ENCODE peak calls at places on chromosomes 4 and X, in four cellular contexts. One of them, this sample, is unnamed.

GRCh38 chrX:40539214-40540142 is 41.3 kb upstream of the ATP6AP2 start:
- DNase-seq in GM23338: peak; percentile 71
- DNase-seq in GM23248: peak; percentile 84
- DNase-seq in HCT116: no peak
- DNase-seq in this sample: peak; percentile 1

GRCh38 chr4:26226978-26227377 is 93.8 kb upstream of the RBPJ start:
- DNase-seq in GM23338: no peak
- DNase-seq in GM23248: no peak
- DNase-seq in HCT116: no peak
- DNase-seq in this sample: no peak

GRCh38 chr4:82753725-82754410 is 44.7 kb downstream of the SCD5 start:
- DNase-seq in GM23338: no peak
- DNase-seq in GM23248: peak; percentile 60
- DNase-seq in HCT116: no peak
- DNase-seq in this sample: no peak

GRCh38 chr4:17400696-17401095 is 111.2 kb downstream of the QDPR start:
- DNase-seq in GM23338: no peak
- DNase-seq in GM23248: peak; percentile 52
- DNase-seq in HCT116: no peak
- DNase-seq in this sample: no peak

GRCh38 chrX:23752740-23753435 is 9.8 kb upstream of the ACOT9 start:
- DNase-seq in GM23338: no peak
- DNase-seq in GM23248: peak; percentile 83
- DNase-seq in HCT116: no peak
- DNase-seq in this sample: no peak

GRCh38 chrX:104806346-104806745 is 240.3 kb downstream of the IL1RAPL2 start:
- DNase-seq in GM23338: no peak
- DNase-seq in GM23248: no peak
- DNase-seq in HCT116: no peak
- DNase-seq in this sample: no peak

GRCh38 chr4:5110901-5111300 is 59.6 kb downstream of the STK32B start:
- DNase-seq in GM23338: no peak
- DNase-seq in GM23248: no peak
- DNase-seq in HCT116: no peak
- DNase-seq in this sample: no peak

GRCh38 chrX:23756165-23756564 is 13.1 kb upstream of the ACOT9 start:
- DNase-seq in GM23338: peak; percentile 67
- DNase-seq in GM23248: peak; percentile 64
- DNase-seq in HCT116: no peak
- DNase-seq in this sample: peak; percentile 73

GRCh38 chrX:30373479-30373878 is 64.3 kb upstream of the NR0B1 start:
- DNase-seq in GM23338: no peak
- DNase-seq in GM23248: no peak
- DNase-seq in HCT116: no peak
- DNase-seq in this sample: no peak

GRCh38 chrX:30612250-30612655 is 34.7 kb upstream of the TASL start:
- DNase-seq in GM23338: no peak
- DNase-seq in GM23248: no peak
- DNase-seq in HCT116: no peak
- DNase-seq in this sample: no peak

GRCh38 chr4:70559216-70559830 is 32.7 kb upstream of the AMBN start:
- DNase-seq in GM23338: peak; percentile 74
- DNase-seq in GM23248: peak; percentile 60
- DNase-seq in HCT116: peak; percentile 35
- DNase-seq in this sample: peak; percentile 55

GRCh38 chr4:14524236-14524635 is 478.0 kb upstream of the CPEB2 start:
- DNase-seq in GM23338: no peak
- DNase-seq in GM23248: no peak
- DNase-seq in HCT116: no peak
- DNase-seq in this sample: no peak

GRCh38 chr4:118076958-118077766 is 42.9 kb downstream of the NDST3 start:
- DNase-seq in GM23338: peak; percentile 87
- DNase-seq in GM23248: peak; percentile 57
- DNase-seq in HCT116: peak; percentile 32
- DNase-seq in this sample: peak; percentile 41

GRCh38 chrX:53795583-53795982 is 109.1 kb upstream of the HUWE1 start:
- DNase-seq in GM23338: peak; percentile 70
- DNase-seq in GM23248: peak; percentile 10
- DNase-seq in HCT116: no peak
- DNase-seq in this sample: no peak

GRCh38 chrX:14501312-14501711 is 28.0 kb upstream of the GLRA2 start:
- DNase-seq in GM23338: no peak
- DNase-seq in GM23248: no peak
- DNase-seq in HCT116: no peak
- DNase-seq in this sample: no peak

GRCh38 chr4:153785830-153786721 is 2.8 kb downstream of the SFRP2 start:
- DNase-seq in GM23338: peak; percentile 70
- DNase-seq in GM23248: peak; percentile 65
- DNase-seq in HCT116: peak; percentile 26
- DNase-seq in this sample: peak; percentile 28

GRCh38 chr4:42627887-42628646 is 28.8 kb downstream of the ATP8A1 start:
- DNase-seq in GM23338: peak; percentile 12
- DNase-seq in GM23248: no peak
- DNase-seq in HCT116: no peak
- DNase-seq in this sample: peak; percentile 81

GRCh38 chr4:10897076-10897475 is 212.5 kb upstream of the CLNK start:
- DNase-seq in GM23338: no peak
- DNase-seq in GM23248: no peak
- DNase-seq in HCT116: no peak
- DNase-seq in this sample: no peak

GRCh38 chr4:112510468-112511293 is 5.3 kb downstream of the NEUROG2 start:
- DNase-seq in GM23338: peak; percentile 68
- DNase-seq in GM23248: no peak
- DNase-seq in HCT116: no peak
- DNase-seq in this sample: no peak

GRCh38 chr4:833731-834367 is 7.9 kb upstream of the CPLX1 start:
- DNase-seq in GM23338: no peak
- DNase-seq in GM23248: no peak
- DNase-seq in HCT116: no peak
- DNase-seq in this sample: no peak

GRCh38 chr4:28010543-28011235 is 1150.0 kb downstream of the STIM2 start:
- DNase-seq in GM23338: no peak
- DNase-seq in GM23248: peak; percentile 7
- DNase-seq in HCT116: no peak
- DNase-seq in this sample: no peak

GRCh38 chr4:6884341-6884870 is 25.2 kb upstream of the TBC1D14 start:
- DNase-seq in GM23338: peak; percentile 66
- DNase-seq in GM23248: no peak
- DNase-seq in HCT116: no peak
- DNase-seq in this sample: no peak

GRCh38 chr4:154954117-154954516 is 173.0 kb downstream of the RBM46 start:
- DNase-seq in GM23338: no peak
- DNase-seq in GM23248: no peak
- DNase-seq in HCT116: no peak
- DNase-seq in this sample: no peak

GRCh38 chrX:39998636-39999406 is 98.9 kb downstream of the BCOR start:
- DNase-seq in GM23338: no peak
- DNase-seq in GM23248: no peak
- DNase-seq in HCT116: no peak
- DNase-seq in this sample: no peak

GRCh38 chr4:169823685-169824084 is 65.9 kb upstream of the HPF1 start:
- DNase-seq in GM23338: peak; percentile 83
- DNase-seq in GM23248: peak; percentile 70
- DNase-seq in HCT116: no peak
- DNase-seq in this sample: peak; percentile 5

GRCh38 chrX:6227445-6227820 is 1.2 kb downstream of the NLGN4X start:
- DNase-seq in GM23338: peak; percentile 11
- DNase-seq in GM23248: no peak
- DNase-seq in HCT116: no peak
- DNase-seq in this sample: no peak

GRCh38 chrX:45769919-45770582 is 569.4 kb upstream of the DIPK2B start:
- DNase-seq in GM23338: no peak
- DNase-seq in GM23248: peak; percentile 89
- DNase-seq in HCT116: no peak
- DNase-seq in this sample: no peak

GRCh38 chr4:176575141-176575731 is 217.5 kb downstream of the VEGFC start:
- DNase-seq in GM23338: no peak
- DNase-seq in GM23248: peak; percentile 26
- DNase-seq in HCT116: no peak
- DNase-seq in this sample: no peak

GRCh38 chr4:6231663-6232165 is 31.4 kb upstream of the JAKMIP1 start:
- DNase-seq in GM23338: no peak
- DNase-seq in GM23248: no peak
- DNase-seq in HCT116: no peak
- DNase-seq in this sample: no peak

GRCh38 chrX:108001218-108001814 is 19.1 kb upstream of the TEX13B start:
- DNase-seq in GM23338: peak; percentile 68
- DNase-seq in GM23248: peak; percentile 38
- DNase-seq in HCT116: peak; percentile 21
- DNase-seq in this sample: peak; percentile 53

GRCh38 chrX:112638691-112639090 is 41.0 kb downstream of the LHFPL1 start:
- DNase-seq in GM23338: no peak
- DNase-seq in GM23248: no peak
- DNase-seq in HCT116: no peak
- DNase-seq in this sample: no peak

GRCh38 chr4:188779586-188779985 is 640.3 kb downstream of the TRIML1 start:
- DNase-seq in GM23338: no peak
- DNase-seq in GM23248: peak; percentile 28
- DNase-seq in HCT116: no peak
- DNase-seq in this sample: no peak

GRCh38 chr4:127783026-127783769 is 1.1 kb downstream of the HSPA4L start:
- DNase-seq in GM23338: peak; percentile 69
- DNase-seq in GM23248: peak; percentile 66
- DNase-seq in HCT116: peak; percentile 24
- DNase-seq in this sample: no peak

GRCh38 chrX:21847342-21847741 is 7.9 kb downstream of the MBTPS2 start:
- DNase-seq in GM23338: no peak
- DNase-seq in GM23248: no peak
- DNase-seq in HCT116: no peak
- DNase-seq in this sample: no peak

GRCh38 chr4:88244821-88245579 is 39.4 kb downstream of the PPM1K start:
- DNase-seq in GM23338: peak; percentile 20
- DNase-seq in GM23248: no peak
- DNase-seq in HCT116: no peak
- DNase-seq in this sample: peak; percentile 41

GRCh38 chr4:41013746-41014145 is 200.6 kb downstream of the APBB2 start:
- DNase-seq in GM23338: peak; percentile 53
- DNase-seq in GM23248: no peak
- DNase-seq in HCT116: no peak
- DNase-seq in this sample: no peak

GRCh38 chr4:154421618-154422017 is 70.0 kb downstream of the DCHS2 start:
- DNase-seq in GM23338: no peak
- DNase-seq in GM23248: no peak
- DNase-seq in HCT116: no peak
- DNase-seq in this sample: peak; percentile 62

GRCh38 chrX:153499258-153499657 is 4.5 kb downstream of the BGN start:
- DNase-seq in GM23338: no peak
- DNase-seq in GM23248: no peak
- DNase-seq in HCT116: no peak
- DNase-seq in this sample: no peak

DNA sequence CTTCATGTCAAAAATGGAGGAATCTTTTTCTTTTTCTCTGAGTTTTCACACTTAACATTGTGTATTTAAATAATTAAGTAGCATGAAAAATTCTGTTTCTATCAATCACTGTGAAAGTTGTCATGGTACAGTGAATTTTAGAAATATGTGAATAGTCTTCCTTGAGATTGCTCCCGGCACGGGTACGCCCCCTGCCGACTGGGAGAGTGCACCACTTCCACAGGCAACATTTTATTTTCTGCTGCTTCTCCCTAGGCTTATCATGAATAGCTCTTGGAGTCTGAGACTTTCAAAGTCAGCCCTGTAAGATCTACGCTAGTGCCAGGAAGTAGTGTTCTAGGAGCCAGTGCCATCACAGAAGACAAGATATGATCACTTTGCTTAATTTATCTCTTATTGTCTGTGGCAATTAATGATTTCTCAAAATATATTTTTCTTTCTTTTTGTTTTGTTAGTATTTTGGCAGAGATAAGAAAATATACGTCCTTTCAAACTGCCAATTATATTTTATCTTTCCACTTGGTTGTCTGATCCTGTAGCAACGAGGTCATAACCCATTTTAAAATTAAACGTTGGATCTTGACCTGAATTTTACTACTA is 763.8 kb upstream of the AADAT start:
- DNase-seq in GM23338: peak; percentile 80
- DNase-seq in GM23248: peak; percentile 50
- DNase-seq in HCT116: peak; percentile 48
- DNase-seq in this sample: peak; percentile 45
- TF ChIP-seq EZH2phosphoT487 in GM23338: no peak
- TF ChIP-seq EZH2phosphoT487 in GM23248: no peak
- TF ChIP-seq EZH2phosphoT487 in HCT116: no peak
- TF ChIP-seq EZH2phosphoT487 in this sample: no peak

GRCh38 chrX:102345916-102346315 is 93.9 kb downstream of the NXF2B start:
- DNase-seq in GM23338: peak; percentile 75
- DNase-seq in GM23248: peak; percentile 39
- DNase-seq in HCT116: no peak
- DNase-seq in this sample: peak; percentile 37
- TF ChIP-seq EZH2phosphoT487 in GM23338: no peak
- TF ChIP-seq EZH2phosphoT487 in GM23248: no peak
- TF ChIP-seq EZH2phosphoT487 in HCT116: no peak
- TF ChIP-seq EZH2phosphoT487 in this sample: no peak

DNA sequence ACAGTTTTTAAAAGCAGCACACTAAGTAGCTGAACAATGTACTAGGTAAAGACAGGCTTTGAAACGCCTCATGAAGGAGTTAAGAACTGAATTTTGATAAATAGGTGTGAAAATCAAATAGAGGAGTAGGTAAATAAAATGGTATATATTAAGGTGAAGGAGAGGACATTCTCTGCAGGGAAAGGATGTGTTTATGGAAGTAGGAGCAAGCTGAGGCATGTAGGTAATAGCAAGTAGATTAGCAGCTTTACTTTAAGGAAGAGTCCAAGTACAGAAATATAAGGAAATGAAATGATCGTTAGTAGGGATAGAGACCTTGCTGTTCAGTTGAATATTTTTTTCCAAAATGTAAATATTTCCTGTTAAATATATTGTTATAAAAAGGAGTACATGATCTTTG is 12.5 kb downstream of the METAP1 start:
- DNase-seq in GM23338: no peak
- DNase-seq in GM23248: no peak
- DNase-seq in HCT116: no peak
- DNase-seq in this sample: no peak
- TF ChIP-seq EZH2phosphoT487 in GM23338: no peak
- TF ChIP-seq EZH2phosphoT487 in GM23248: no peak
- TF ChIP-seq EZH2phosphoT487 in HCT116: no peak
- TF ChIP-seq EZH2phosphoT487 in this sample: no peak

GRCh38 chrX:16585486-16586370 is 64.2 kb upstream of the S100G start:
- DNase-seq in GM23338: no peak
- DNase-seq in GM23248: no peak
- DNase-seq in HCT116: no peak
- DNase-seq in this sample: no peak
- TF ChIP-seq EZH2phosphoT487 in GM23338: no peak
- TF ChIP-seq EZH2phosphoT487 in GM23248: no peak
- TF ChIP-seq EZH2phosphoT487 in HCT116: no peak
- TF ChIP-seq EZH2phosphoT487 in this sample: no peak

DNA sequence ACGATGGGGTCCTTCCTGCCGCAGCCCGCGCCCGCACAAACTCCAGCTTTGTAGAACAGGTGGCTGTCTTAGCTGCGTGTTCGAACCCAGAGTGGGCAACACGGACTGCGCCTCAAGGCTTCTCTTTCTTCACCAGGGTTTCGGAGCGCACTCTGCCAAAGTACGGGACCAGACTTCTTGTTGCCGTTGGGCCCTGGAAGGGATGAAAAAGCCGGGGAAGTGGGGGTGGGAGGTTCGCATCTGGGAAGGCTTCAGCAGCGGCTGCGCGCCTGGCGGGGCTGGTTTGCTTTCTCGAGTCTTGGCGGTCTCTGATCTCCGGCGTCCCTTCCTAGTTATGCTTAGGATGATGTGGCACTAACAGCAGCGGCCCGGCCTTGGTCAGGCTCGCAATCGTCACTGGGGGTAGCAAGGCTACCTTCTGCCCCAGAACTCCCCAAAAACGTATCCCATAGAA is 673 bp downstream of the PARM1 start:
- DNase-seq in GM23338: peak; percentile 53
- DNase-seq in GM23248: peak; percentile 30
- DNase-seq in HCT116: no peak
- DNase-seq in this sample: no peak
- TF ChIP-seq EZH2phosphoT487 in GM23338: no peak
- TF ChIP-seq EZH2phosphoT487 in GM23248: no peak
- TF ChIP-seq EZH2phosphoT487 in HCT116: no peak
- TF ChIP-seq EZH2phosphoT487 in this sample: no peak